ENCODE peak calls at places on chromosomes 3 and 15, in seven cellular contexts. One of them, this sample, is unnamed.

GRCh38 chr3:193560091-193560490 is 5.4 kb upstream of the ATP13A4 start:
- DNase-seq in fibroblast of pulmonary artery: no peak
- DNase-seq in C1 segment of cervical spinal cord: no peak
- DNase-seq in NCI-H524 treated with DMSO at 0.1 percent for 48 hours: no peak
- DNase-seq in SK-MEL-5: no peak
- DNase-seq in activated CD8-positive, alpha-beta memory T cell treated with anti-CD3 and anti-CD28 coated beads for 48 hours: no peak
- DNase-seq in effector memory CD8-positive, alpha-beta T cell: no peak
- DNase-seq in this sample: no peak

GRCh38 chr3:126389792-126390142 is 4.9 kb upstream of the CFAP100 start:
- DNase-seq in SK-MEL-5: no peak
- DNase-seq in fibroblast of pulmonary artery: no peak
- DNase-seq in C1 segment of cervical spinal cord: no peak
- DNase-seq in effector memory CD8-positive, alpha-beta T cell: no peak
- DNase-seq in activated CD8-positive, alpha-beta memory T cell treated with anti-CD3 and anti-CD28 coated beads for 48 hours: no peak
- DNase-seq in NCI-H524 treated with DMSO at 0.1 percent for 48 hours: no peak
- DNase-seq in this sample: no peak

GRCh38 chr3:18424862-18425640 is at the start of gene SATB1:
- DNase-seq in SK-MEL-5: peak; percentile 50
- DNase-seq in effector memory CD8-positive, alpha-beta T cell: peak; percentile 61
- DNase-seq in fibroblast of pulmonary artery: peak; percentile 62
- DNase-seq in C1 segment of cervical spinal cord: peak; percentile 70
- DNase-seq in activated CD8-positive, alpha-beta memory T cell treated with anti-CD3 and anti-CD28 coated beads for 48 hours: no peak
- DNase-seq in NCI-H524 treated with DMSO at 0.1 percent for 48 hours: no peak
- DNase-seq in this sample: peak; percentile 72

GRCh38 chr3:195011231-195011834 is 259.6 kb downstream of the XXYLT1 start:
- DNase-seq in NCI-H524 treated with DMSO at 0.1 percent for 48 hours: no peak
- DNase-seq in fibroblast of pulmonary artery: no peak
- DNase-seq in effector memory CD8-positive, alpha-beta T cell: no peak
- DNase-seq in activated CD8-positive, alpha-beta memory T cell treated with anti-CD3 and anti-CD28 coated beads for 48 hours: no peak
- DNase-seq in SK-MEL-5: no peak
- DNase-seq in C1 segment of cervical spinal cord: no peak
- DNase-seq in this sample: no peak

GRCh38 chr3:46468758-46469600 is 4.3 kb upstream of the LTF start:
- DNase-seq in effector memory CD8-positive, alpha-beta T cell: no peak
- DNase-seq in NCI-H524 treated with DMSO at 0.1 percent for 48 hours: no peak
- DNase-seq in fibroblast of pulmonary artery: no peak
- DNase-seq in activated CD8-positive, alpha-beta memory T cell treated with anti-CD3 and anti-CD28 coated beads for 48 hours: no peak
- DNase-seq in SK-MEL-5: no peak
- DNase-seq in C1 segment of cervical spinal cord: no peak
- DNase-seq in this sample: no peak

GRCh38 chr3:186589856-186590579 is 19.5 kb downstream of the DNAJB11 start:
- DNase-seq in activated CD8-positive, alpha-beta memory T cell treated with anti-CD3 and anti-CD28 coated beads for 48 hours: no peak
- DNase-seq in C1 segment of cervical spinal cord: no peak
- DNase-seq in SK-MEL-5: no peak
- DNase-seq in fibroblast of pulmonary artery: peak; percentile 49
- DNase-seq in NCI-H524 treated with DMSO at 0.1 percent for 48 hours: no peak
- DNase-seq in effector memory CD8-positive, alpha-beta T cell: no peak
- DNase-seq in this sample: no peak

GRCh38 chr3:5115506-5116162 is 6.5 kb upstream of the ARL8B start:
- DNase-seq in effector memory CD8-positive, alpha-beta T cell: no peak
- DNase-seq in SK-MEL-5: no peak
- DNase-seq in NCI-H524 treated with DMSO at 0.1 percent for 48 hours: no peak
- DNase-seq in fibroblast of pulmonary artery: no peak
- DNase-seq in activated CD8-positive, alpha-beta memory T cell treated with anti-CD3 and anti-CD28 coated beads for 48 hours: no peak
- DNase-seq in C1 segment of cervical spinal cord: no peak
- DNase-seq in this sample: no peak

GRCh38 chr3:23304424-23304823 is 101.3 kb downstream of the UBE2E2 start:
- DNase-seq in fibroblast of pulmonary artery: peak; percentile 44
- DNase-seq in effector memory CD8-positive, alpha-beta T cell: no peak
- DNase-seq in NCI-H524 treated with DMSO at 0.1 percent for 48 hours: no peak
- DNase-seq in C1 segment of cervical spinal cord: no peak
- DNase-seq in activated CD8-positive, alpha-beta memory T cell treated with anti-CD3 and anti-CD28 coated beads for 48 hours: no peak
- DNase-seq in SK-MEL-5: no peak
- DNase-seq in this sample: no peak

GRCh38 chr3:187005827-187006481 is 75.6 kb downstream of the ST6GAL1 start:
- DNase-seq in SK-MEL-5: no peak
- DNase-seq in effector memory CD8-positive, alpha-beta T cell: no peak
- DNase-seq in activated CD8-positive, alpha-beta memory T cell treated with anti-CD3 and anti-CD28 coated beads for 48 hours: no peak
- DNase-seq in fibroblast of pulmonary artery: no peak
- DNase-seq in NCI-H524 treated with DMSO at 0.1 percent for 48 hours: no peak
- DNase-seq in C1 segment of cervical spinal cord: no peak
- DNase-seq in this sample: no peak

GRCh38 chr3:156620901-156621300 is 53.5 kb upstream of the TIPARP start:
- DNase-seq in C1 segment of cervical spinal cord: no peak
- DNase-seq in NCI-H524 treated with DMSO at 0.1 percent for 48 hours: no peak
- DNase-seq in effector memory CD8-positive, alpha-beta T cell: no peak
- DNase-seq in fibroblast of pulmonary artery: no peak
- DNase-seq in SK-MEL-5: no peak
- DNase-seq in activated CD8-positive, alpha-beta memory T cell treated with anti-CD3 and anti-CD28 coated beads for 48 hours: no peak
- DNase-seq in this sample: no peak

GRCh38 chr15:41921167-41921566 is 27.3 kb upstream of the SPTBN5 start:
- DNase-seq in NCI-H524 treated with DMSO at 0.1 percent for 48 hours: no peak
- DNase-seq in effector memory CD8-positive, alpha-beta T cell: no peak
- DNase-seq in SK-MEL-5: no peak
- DNase-seq in activated CD8-positive, alpha-beta memory T cell treated with anti-CD3 and anti-CD28 coated beads for 48 hours: no peak
- DNase-seq in fibroblast of pulmonary artery: no peak
- DNase-seq in C1 segment of cervical spinal cord: no peak
- DNase-seq in this sample: no peak

GRCh38 chr3:42090973-42091731 is at the start of gene TRAK1:
- DNase-seq in activated CD8-positive, alpha-beta memory T cell treated with anti-CD3 and anti-CD28 coated beads for 48 hours: no peak
- DNase-seq in SK-MEL-5: peak; percentile 70
- DNase-seq in C1 segment of cervical spinal cord: peak; percentile 60
- DNase-seq in effector memory CD8-positive, alpha-beta T cell: no peak
- DNase-seq in NCI-H524 treated with DMSO at 0.1 percent for 48 hours: no peak
- DNase-seq in fibroblast of pulmonary artery: peak; percentile 82
- DNase-seq in this sample: no peak

GRCh38 chr3:65677486-65677885 is 361.2 kb downstream of the MAGI1 start:
- DNase-seq in effector memory CD8-positive, alpha-beta T cell: no peak
- DNase-seq in fibroblast of pulmonary artery: no peak
- DNase-seq in NCI-H524 treated with DMSO at 0.1 percent for 48 hours: no peak
- DNase-seq in SK-MEL-5: no peak
- DNase-seq in C1 segment of cervical spinal cord: no peak
- DNase-seq in activated CD8-positive, alpha-beta memory T cell treated with anti-CD3 and anti-CD28 coated beads for 48 hours: no peak
- DNase-seq in this sample: no peak

GRCh38 chr15:31268911-31269784 is 57.5 kb upstream of the KLF13 start:
- DNase-seq in effector memory CD8-positive, alpha-beta T cell: no peak
- DNase-seq in NCI-H524 treated with DMSO at 0.1 percent for 48 hours: peak; percentile 98
- DNase-seq in activated CD8-positive, alpha-beta memory T cell treated with anti-CD3 and anti-CD28 coated beads for 48 hours: no peak
- DNase-seq in SK-MEL-5: no peak
- DNase-seq in C1 segment of cervical spinal cord: no peak
- DNase-seq in fibroblast of pulmonary artery: no peak
- DNase-seq in this sample: no peak

GRCh38 chr3:156677120-156677479 is 2.7 kb downstream of the TIPARP start:
- DNase-seq in NCI-H524 treated with DMSO at 0.1 percent for 48 hours: no peak
- DNase-seq in SK-MEL-5: no peak
- DNase-seq in effector memory CD8-positive, alpha-beta T cell: peak; percentile 30
- DNase-seq in fibroblast of pulmonary artery: no peak
- DNase-seq in activated CD8-positive, alpha-beta memory T cell treated with anti-CD3 and anti-CD28 coated beads for 48 hours: no peak
- DNase-seq in C1 segment of cervical spinal cord: no peak
- DNase-seq in this sample: no peak

GRCh38 chr15:68227806-68228142 is 1.8 kb downstream of the CLN6 start:
- DNase-seq in NCI-H524 treated with DMSO at 0.1 percent for 48 hours: no peak
- DNase-seq in effector memory CD8-positive, alpha-beta T cell: no peak
- DNase-seq in SK-MEL-5: no peak
- DNase-seq in fibroblast of pulmonary artery: no peak
- DNase-seq in C1 segment of cervical spinal cord: no peak
- DNase-seq in activated CD8-positive, alpha-beta memory T cell treated with anti-CD3 and anti-CD28 coated beads for 48 hours: no peak
- DNase-seq in this sample: no peak

GRCh38 chr3:126473292-126474168 is 2.2 kb downstream of the ZXDC start:
- DNase-seq in fibroblast of pulmonary artery: no peak
- DNase-seq in effector memory CD8-positive, alpha-beta T cell: no peak
- DNase-seq in C1 segment of cervical spinal cord: no peak
- DNase-seq in SK-MEL-5: no peak
- DNase-seq in activated CD8-positive, alpha-beta memory T cell treated with anti-CD3 and anti-CD28 coated beads for 48 hours: no peak
- DNase-seq in NCI-H524 treated with DMSO at 0.1 percent for 48 hours: no peak
- DNase-seq in this sample: no peak

GRCh38 chr15:82663186-82663600 is 16.0 kb upstream of the CPEB1 start:
- DNase-seq in effector memory CD8-positive, alpha-beta T cell: no peak
- DNase-seq in fibroblast of pulmonary artery: peak; percentile 59
- DNase-seq in C1 segment of cervical spinal cord: no peak
- DNase-seq in NCI-H524 treated with DMSO at 0.1 percent for 48 hours: no peak
- DNase-seq in SK-MEL-5: peak; percentile 30
- DNase-seq in activated CD8-positive, alpha-beta memory T cell treated with anti-CD3 and anti-CD28 coated beads for 48 hours: no peak
- DNase-seq in this sample: peak; percentile 31

GRCh38 chr3:115403791-115404190 is 219.5 kb upstream of the GAP43 start:
- DNase-seq in NCI-H524 treated with DMSO at 0.1 percent for 48 hours: no peak
- DNase-seq in fibroblast of pulmonary artery: no peak
- DNase-seq in effector memory CD8-positive, alpha-beta T cell: no peak
- DNase-seq in SK-MEL-5: no peak
- DNase-seq in activated CD8-positive, alpha-beta memory T cell treated with anti-CD3 and anti-CD28 coated beads for 48 hours: no peak
- DNase-seq in C1 segment of cervical spinal cord: no peak
- DNase-seq in this sample: no peak

GRCh38 chr3:144273611-144274010 is 302.0 kb downstream of the DIPK2A start:
- DNase-seq in effector memory CD8-positive, alpha-beta T cell: no peak
- DNase-seq in fibroblast of pulmonary artery: peak; percentile 20
- DNase-seq in SK-MEL-5: no peak
- DNase-seq in C1 segment of cervical spinal cord: no peak
- DNase-seq in activated CD8-positive, alpha-beta memory T cell treated with anti-CD3 and anti-CD28 coated beads for 48 hours: no peak
- DNase-seq in NCI-H524 treated with DMSO at 0.1 percent for 48 hours: no peak
- DNase-seq in this sample: no peak

GRCh38 chr15:98906712-98907083 is 100.9 kb downstream of the PGPEP1L start:
- DNase-seq in effector memory CD8-positive, alpha-beta T cell: no peak
- DNase-seq in fibroblast of pulmonary artery: peak; percentile 61
- DNase-seq in activated CD8-positive, alpha-beta memory T cell treated with anti-CD3 and anti-CD28 coated beads for 48 hours: no peak
- DNase-seq in C1 segment of cervical spinal cord: no peak
- DNase-seq in NCI-H524 treated with DMSO at 0.1 percent for 48 hours: no peak
- DNase-seq in SK-MEL-5: no peak
- DNase-seq in this sample: no peak

GRCh38 chr15:33310481-33311311 is at the start of gene RYR3:
- DNase-seq in activated CD8-positive, alpha-beta memory T cell treated with anti-CD3 and anti-CD28 coated beads for 48 hours: no peak
- DNase-seq in fibroblast of pulmonary artery: no peak
- DNase-seq in NCI-H524 treated with DMSO at 0.1 percent for 48 hours: no peak
- DNase-seq in effector memory CD8-positive, alpha-beta T cell: no peak
- DNase-seq in SK-MEL-5: peak; percentile 12
- DNase-seq in C1 segment of cervical spinal cord: no peak
- DNase-seq in this sample: no peak